ENCODE peak calls at places on chromosomes 12 and 14, in seven cellular contexts. P is D341Med, T is skeletal muscle cell, B is T-helper 9 cell, D is NCI-H1436, K is HS-27A, X is NCI-H2081. L is an unnamed sample.
A peak's percentile ranks its signal among the peaks of the same experiment; 100 is the strongest.

GRCh38 chr12:22477166-22477893 is 67.0 kb downstream of the C2CD5 start:
- DNase-seq in P (no peak), T (peak; percentile 72), B (no peak), D (no peak), K (peak; percentile 72), X (no peak), L (peak; percentile 91)

GRCh38 chr14:100067971-100068959 is 3.0 kb downstream of the EVL start:
- DNase-seq in P (no peak), T (no peak), B (peak; percentile 82), D (no peak), K (no peak), X (no peak), L (no peak)

GRCh38 chr12:19440019-19440858 is 947 bp downstream of the AEBP2 start:
- DNase-seq in P (peak; percentile 77), T (no peak), B (peak; percentile 43), D (peak; percentile 23), K (peak; percentile 43), X (peak; percentile 46), L (peak; percentile 84)

GRCh38 chr14:28671425-28671824 is 95.2 kb upstream of the FOXG1 start:
- DNase-seq in P (no peak), T (peak; percentile 73), B (no peak), D (no peak), K (no peak), X (no peak), L (peak; percentile 63)

GRCh38 chr12:58757422-58757821 is 162.9 kb downstream of the LRIG3 start:
- DNase-seq in P (no peak), T (peak; percentile 84), B (no peak), D (no peak), K (peak; percentile 12), X (no peak), L (peak; percentile 64)

GRCh38 chr14:96502621-96503251 is 554 bp downstream of the PAPOLA start:
- DNase-seq in P (peak; percentile 78), T (no peak), B (no peak), D (peak; percentile 50), K (peak; percentile 7), X (peak; percentile 27), L (peak; percentile 68)

GRCh38 chr14:78690836-78691235 is 520.7 kb downstream of the NRXN3 start:
- DNase-seq in P (no peak), T (no peak), B (no peak), D (no peak), K (no peak), X (no peak), L (peak; percentile 2)

GRCh38 chr12:117622087-117622486 is 260.7 kb upstream of the NOS1 start:
- DNase-seq in P (no peak), T (peak; percentile 3), B (no peak), D (no peak), K (no peak), X (no peak), L (no peak)

GRCh38 chr12:109641422-109641821 is 67.8 kb downstream of the MVK start:
- DNase-seq in P (no peak), T (no peak), B (no peak), D (no peak), K (no peak), X (no peak), L (no peak)

GRCh38 chr12:67697443-67697842 is 48.9 kb downstream of the DYRK2 start:
- DNase-seq in P (no peak), T (no peak), B (peak; percentile 4), D (no peak), K (no peak), X (no peak), L (no peak)

GRCh38 chr14:75059642-75060041 is 4.2 kb downstream of the ACYP1 start:
- DNase-seq in P (no peak), T (no peak), B (no peak), D (no peak), K (no peak), X (no peak), L (peak; percentile 52)

GRCh38 chr12:52423661-52424503 is 10.3 kb downstream of the KRT75 start:
- DNase-seq in P (no peak), T (no peak), B (no peak), D (no peak), K (no peak), X (no peak), L (no peak)

GRCh38 chr14:94132285-94132887 is 3.0 kb upstream of the IFI27L2 start:
- DNase-seq in P (peak; percentile 56), T (no peak), B (peak; percentile 38), D (peak; percentile 67), K (peak; percentile 33), X (peak; percentile 68), L (peak; percentile 90)

GRCh38 chr12:121138284-121138683 is 5.6 kb downstream of the P2RX7 start:
- DNase-seq in P (no peak), T (no peak), B (no peak), D (no peak), K (no peak), X (no peak), L (no peak)

GRCh38 chr12:23290627-23291330 is 658.7 kb downstream of the SOX5 start:
- DNase-seq in P (no peak), T (no peak), B (no peak), D (no peak), K (no peak), X (peak; percentile 0), L (no peak)

GRCh38 chr14:33679461-33680225 is 271.2 kb downstream of the EGLN3 start:
- DNase-seq in P (no peak), T (peak; percentile 54), B (no peak), D (no peak), K (peak; percentile 85), X (no peak), L (peak; percentile 61)

GRCh38 chr12:16150290-16150689 is 127.2 kb downstream of the SLC15A5 start:
- DNase-seq in P (no peak), T (no peak), B (no peak), D (no peak), K (no peak), X (no peak), L (no peak)

GRCh38 chr12:108734200-108734906 is 3.0 kb upstream of the CORO1C start:
- DNase-seq in P (no peak), T (peak; percentile 75), B (no peak), D (no peak), K (peak; percentile 75), X (no peak), L (peak; percentile 79)

GRCh38 chr12:68451261-68452091 is 119.3 kb upstream of the MDM1 start:
- DNase-seq in P (no peak), T (peak; percentile 58), B (no peak), D (peak; percentile 29), K (no peak), X (peak; percentile 28), L (peak; percentile 69)

GRCh38 chr14:89422181-89422951 is 5.3 kb upstream of the FOXN3 start:
- DNase-seq in P (no peak), T (no peak), B (no peak), D (no peak), K (no peak), X (no peak), L (no peak)

GRCh38 chr12:103513875-103514274 is 18.1 kb upstream of the C12orf42 start:
- DNase-seq in P (no peak), T (no peak), B (no peak), D (no peak), K (no peak), X (no peak), L (no peak)

GRCh38 chr14:93033983-93034670 is 81.6 kb downstream of the ITPK1 start:
- DNase-seq in P (peak; percentile 78), T (no peak), B (peak; percentile 5), D (peak; percentile 47), K (no peak), X (no peak), L (no peak)

GRCh38 chr12:24201258-24201970 is 251.9 kb upstream of the SOX5 start:
- DNase-seq in P (no peak), T (no peak), B (no peak), D (no peak), K (no peak), X (no peak), L (no peak)

GRCh38 chr12:112916270-112916669 is 9.5 kb downstream of the OAS1 start:
- DNase-seq in P (no peak), T (no peak), B (no peak), D (no peak), K (no peak), X (no peak), L (peak; percentile 77)

GRCh38 chr14:84404246-84404645 is 1125.7 kb upstream of the FLRT2 start:
- DNase-seq in P (no peak), T (no peak), B (no peak), D (no peak), K (no peak), X (no peak), L (no peak)

GRCh38 chr12:6082613-6083012 is 41.9 kb downstream of the VWF start:
- DNase-seq in P (no peak), T (no peak), B (no peak), D (no peak), K (no peak), X (no peak), L (no peak)

GRCh38 chr12:19967486-19967885 is 400.9 kb upstream of the PDE3A start:
- DNase-seq in P (no peak), T (peak; percentile 97), B (no peak), D (peak; percentile 79), K (peak; percentile 81), X (peak; percentile 33), L (peak; percentile 84)

GRCh38 chr12:89661706-89662330 is 46.8 kb downstream of the ATP2B1 start:
- DNase-seq in P (no peak), T (no peak), B (no peak), D (no peak), K (no peak), X (no peak), L (no peak)

GRCh38 chr14:68011629-68012028 is 192.1 kb downstream of the RAD51B start:
- DNase-seq in P (no peak), T (peak; percentile 52), B (no peak), D (no peak), K (no peak), X (no peak), L (peak; percentile 73)

GRCh38 chr14:92670967-92671366 is 77.5 kb downstream of the LGMN start:
- DNase-seq in P (no peak), T (no peak), B (no peak), D (no peak), K (no peak), X (no peak), L (peak; percentile 2)

GRCh38 chr12:96587691-96588090 is 98.3 kb downstream of the CFAP54 start:
- DNase-seq in P (no peak), T (peak; percentile 2), B (no peak), D (no peak), K (no peak), X (no peak), L (no peak)

GRCh38 chr12:57899010-57899662 is 42.2 kb upstream of the ATP23 start:
- DNase-seq in P (no peak), T (no peak), B (peak; percentile 76), D (no peak), K (no peak), X (peak; percentile 34), L (peak; percentile 80)

GRCh38 chr12:113292547-113292946 is 42.4 kb downstream of the SLC8B1 start:
- DNase-seq in P (no peak), T (no peak), B (no peak), D (no peak), K (no peak), X (no peak), L (no peak)

GRCh38 chr12:69685810-69686209 is 13.3 kb downstream of the BEST3 start:
- DNase-seq in P (no peak), T (peak; percentile 67), B (no peak), D (no peak), K (no peak), X (no peak), L (peak; percentile 4)

GRCh38 chr12:26833692-26834168 is 736 bp upstream of the ITPR2 start:
- DNase-seq in P (peak; percentile 57), T (no peak), B (peak; percentile 14), D (no peak), K (no peak), X (no peak), L (peak; percentile 60)

GRCh38 chr14:101623685-101624444 is 62.6 kb downstream of the DIO3 start:
- DNase-seq in P (no peak), T (no peak), B (no peak), D (no peak), K (no peak), X (no peak), L (no peak)

GRCh38 chr12:9702239-9702638 is 30.7 kb downstream of the CLECL1 start:
- DNase-seq in P (no peak), T (no peak), B (no peak), D (no peak), K (no peak), X (no peak), L (no peak)

GRCh38 chr14:53968756-53969155 is 12.1 kb upstream of the BMP4 start:
- DNase-seq in P (no peak), T (no peak), B (no peak), D (no peak), K (no peak), X (no peak), L (no peak)